ENCODE peak calls at places on chromosomes 6 and 20, in six cellular contexts. K, D, J, C, S and Y are unnamed samples.

GRCh38 chr20:760751-761417 is 7.4 kb downstream of the SLC52A3 start:
- DNase-seq in K (no peak), D (no peak), J (no peak), C (no peak), S (peak), Y (peak)

GRCh38 chr20:19834783-19835182 is 76.7 kb downstream of the RIN2 start:
- DNase-seq in K (no peak), D (no peak), J (no peak), C (no peak), S (no peak), Y (no peak)

GRCh38 chr6:104640141-104640700 is 219.5 kb downstream of the HACE1 start:
- DNase-seq in K (no peak), D (no peak), J (no peak), C (no peak), S (peak), Y (no peak)

GRCh38 chr20:11952621-11953020 is 34.9 kb downstream of the BTBD3 start:
- DNase-seq in K (no peak), D (no peak), J (no peak), C (no peak), S (no peak), Y (no peak)

GRCh38 chr6:163419413-163420314 is 5.1 kb downstream of the QKI start:
- DNase-seq in K (no peak), D (no peak), J (no peak), C (no peak), S (peak), Y (no peak)

GRCh38 chr6:26360451-26361416 is 4.3 kb upstream of the BTN3A2 start:
- DNase-seq in K (no peak), D (no peak), J (no peak), C (no peak), S (no peak), Y (no peak)

GRCh38 chr6:145036848-145037567 is 698.3 kb downstream of the EPM2A start:
- DNase-seq in K (no peak), D (no peak), J (no peak), C (no peak), S (no peak), Y (no peak)

GRCh38 chr6:136306466-136306865 is 16.8 kb upstream of the BCLAF1 start:
- DNase-seq in K (no peak), D (peak), J (no peak), C (no peak), S (no peak), Y (no peak)

GRCh38 chr20:50019466-50020256 is 36.9 kb downstream of the SNAI1 start:
- DNase-seq in K (no peak), D (no peak), J (no peak), C (no peak), S (no peak), Y (no peak)

GRCh38 chr20:3188823-3189413 is 15.6 kb downstream of the DDRGK1 start:
- DNase-seq in K (no peak), D (no peak), J (no peak), C (no peak), S (no peak), Y (no peak)

GRCh38 chr20:44483112-44483511 is 7.4 kb downstream of the TTPAL start:
- DNase-seq in K (no peak), D (no peak), J (no peak), C (no peak), S (no peak), Y (no peak)

GRCh38 chr6:157376706-157377230 is 4.2 kb upstream of the ZDHHC14 start:
- DNase-seq in K (no peak), D (no peak), J (no peak), C (no peak), S (no peak), Y (no peak)

GRCh38 chr6:706161-706560 is 13.2 kb upstream of the EXOC2 start:
- DNase-seq in K (no peak), D (no peak), J (no peak), C (no peak), S (no peak), Y (no peak)

GRCh38 chr20:56433221-56433879 is 21.3 kb downstream of the CASS4 start:
- DNase-seq in K (no peak), D (no peak), J (no peak), C (no peak), S (no peak), Y (no peak)

GRCh38 chr6:54222217-54222616 is 86.0 kb upstream of the TINAG start:
- DNase-seq in K (no peak), D (no peak), J (no peak), C (no peak), S (no peak), Y (no peak)

GRCh38 chr6:124164363-124164762 is 360.7 kb downstream of the NKAIN2 start:
- DNase-seq in K (no peak), D (no peak), J (no peak), C (peak), S (no peak), Y (no peak)

GRCh38 chr6:44456070-44456965 is 68.8 kb downstream of the CDC5L start:
- DNase-seq in K (peak), D (no peak), J (no peak), C (no peak), S (peak), Y (peak)

GRCh38 chr6:55557176-55557575 is 21.8 kb downstream of the HMGCLL1 start:
- DNase-seq in K (no peak), D (no peak), J (no peak), C (no peak), S (no peak), Y (no peak)

GRCh38 chr6:151286192-151286591 is 46.4 kb downstream of the AKAP12 start:
- DNase-seq in K (no peak), D (no peak), J (no peak), C (no peak), S (peak), Y (no peak)

GRCh38 chr20:18404172-18404571 is 62.7 kb downstream of the DZANK1 start:
- DNase-seq in K (no peak), D (no peak), J (no peak), C (no peak), S (no peak), Y (no peak)

GRCh38 chr6:109493865-109494264 is 10.8 kb upstream of the ZBTB24 start:
- DNase-seq in K (no peak), D (no peak), J (no peak), C (no peak), S (no peak), Y (no peak)

GRCh38 chr6:31529329-31530150 is 778 bp downstream of the MCCD1 start:
- DNase-seq in K (no peak), D (no peak), J (no peak), C (no peak), S (no peak), Y (no peak)